ENCODE peak calls at places on chromosomes 7 and 10, in six cellular contexts. H is fibroblast of pulmonary artery, L is fibroblast of the aortic adventitia, K is mucosa of descending colon, O is tibial nerve, Z is right atrium auricular region. P is an unnamed sample.

GRCh38 chr10:5691786-5692185 is 7.1 kb downstream of the TASOR2 start:
- DNase-seq in L (no peak), H (no peak), Z (no peak), O (no peak), K (no peak), P (no peak)

GRCh38 chr10:133388265-133388972 is 5.5 kb upstream of the MTG1 start:
- DNase-seq in O (no peak), K (no peak), H (no peak), Z (no peak), L (no peak), P (no peak)

GRCh38 chr7:351681-352480 is 61.9 kb downstream of the FOXL3 start:
- DNase-seq in L (no peak), Z (no peak), H (no peak), O (no peak), K (no peak), P (no peak)

GRCh38 chr10:49505589-49505988 is 33.3 kb downstream of the ERCC6 start:
- DNase-seq in Z (no peak), H (no peak), O (no peak), K (no peak), L (no peak), P (no peak)

GRCh38 chr10:71845410-71846406 is 5.3 kb downstream of the PSAP start:
- DNase-seq in O (no peak), K (no peak), H (no peak), Z (no peak), L (no peak), P (no peak)

GRCh38 chr7:75814407-75814947 is 871 bp upstream of the CCL24 start:
- DNase-seq in Z (no peak), H (no peak), K (no peak), O (no peak), L (no peak), P (no peak)

GRCh38 chr7:101681170-101682007 is 52.3 kb upstream of the MYL10 start:
- DNase-seq in K (no peak), Z (peak; percentile 74), H (peak; percentile 71), O (no peak), L (peak; percentile 86), P (peak; percentile 10)

GRCh38 chr7:148894596-148894995 is 10.5 kb upstream of the EZH2 start:
- DNase-seq in O (no peak), H (no peak), K (no peak), Z (no peak), L (no peak), P (no peak)

GRCh38 chr10:30529373-30529998 is 95.5 kb downstream of the MAP3K8 start:
- DNase-seq in Z (peak; percentile 80), H (no peak), O (peak; percentile 36), K (peak; percentile 69), L (no peak), P (no peak)

GRCh38 chr7:43220250-43220649 is 107.8 kb downstream of the HECW1 start:
- DNase-seq in L (peak; percentile 29), O (no peak), K (no peak), Z (no peak), H (peak; percentile 27), P (no peak)

GRCh38 chr7:138328215-138328614 is 131.8 kb upstream of the TRIM24 start:
- DNase-seq in H (peak; percentile 66), O (no peak), K (no peak), Z (no peak), L (no peak), P (no peak)

GRCh38 chr10:123287594-123288247 is 133.5 kb downstream of the BUB3 start:
- DNase-seq in H (peak; percentile 11), K (no peak), Z (no peak), O (no peak), L (peak; percentile 81), P (no peak)

GRCh38 chr7:75617634-75618234 is 121.0 kb downstream of the HIP1 start:
- DNase-seq in L (no peak), H (peak; percentile 69), K (peak; percentile 49), Z (peak; percentile 83), O (peak; percentile 41), P (no peak)

GRCh38 chr7:91655656-91656055 is 224.8 kb downstream of the MTERF1 start:
- DNase-seq in L (peak; percentile 37), K (no peak), H (no peak), O (no peak), Z (no peak), P (no peak)

GRCh38 chr10:19728376-19728775 is 87.9 kb upstream of the PLXDC2 start:
- DNase-seq in H (no peak), K (no peak), L (no peak), Z (no peak), O (no peak), P (no peak)

GRCh38 chr10:113326160-113327111 is 226.4 kb upstream of the HABP2 start:
- DNase-seq in H (peak; percentile 60), L (peak; percentile 81), Z (peak; percentile 87), O (peak; percentile 40), K (no peak), P (no peak)

GRCh38 chr7:131124867-131125266 is 202.8 kb upstream of the MKLN1 start:
- DNase-seq in K (no peak), L (no peak), O (no peak), Z (no peak), H (no peak), P (no peak)

GRCh38 chr10:124332426-124332825 is 86.3 kb downstream of the OAT start:
- DNase-seq in O (no peak), L (peak; percentile 15), H (peak; percentile 17), Z (no peak), K (no peak), P (no peak)

GRCh38 chr7:2716906-2717292 is 28.9 kb downstream of the AMZ1 start:
- DNase-seq in H (no peak), Z (no peak), O (no peak), L (no peak), K (no peak), P (no peak)

GRCh38 chr10:125213541-125214282 is 53.3 kb upstream of the CTBP2 start:
- DNase-seq in H (no peak), Z (no peak), K (no peak), O (no peak), L (no peak), P (no peak)

GRCh38 chr7:39621784-39622411 is 1.5 kb upstream of the RALA start:
- DNase-seq in O (no peak), K (no peak), L (peak; percentile 63), H (no peak), Z (no peak), P (no peak)

GRCh38 chr10:71367279-71367678 is 29.4 kb upstream of the CDH23 start:
- DNase-seq in O (no peak), L (no peak), H (no peak), Z (no peak), K (no peak), P (peak; percentile 50)

GRCh38 chr7:84339306-84339705 is 144.7 kb upstream of the SEMA3A start:
- DNase-seq in Z (no peak), H (peak; percentile 26), O (no peak), K (no peak), L (peak; percentile 17), P (no peak)

GRCh38 chr7:79282051-79282694 is 171.3 kb downstream of the MAGI2 start:
- DNase-seq in K (no peak), L (peak; percentile 84), Z (no peak), O (no peak), H (peak; percentile 81), P (no peak)

GRCh38 chr7:194257-194995 is 2.1 kb downstream of the FAM20C start:
- DNase-seq in O (no peak), K (no peak), L (peak; percentile 57), H (peak; percentile 26), Z (no peak), P (no peak)

DNA sequence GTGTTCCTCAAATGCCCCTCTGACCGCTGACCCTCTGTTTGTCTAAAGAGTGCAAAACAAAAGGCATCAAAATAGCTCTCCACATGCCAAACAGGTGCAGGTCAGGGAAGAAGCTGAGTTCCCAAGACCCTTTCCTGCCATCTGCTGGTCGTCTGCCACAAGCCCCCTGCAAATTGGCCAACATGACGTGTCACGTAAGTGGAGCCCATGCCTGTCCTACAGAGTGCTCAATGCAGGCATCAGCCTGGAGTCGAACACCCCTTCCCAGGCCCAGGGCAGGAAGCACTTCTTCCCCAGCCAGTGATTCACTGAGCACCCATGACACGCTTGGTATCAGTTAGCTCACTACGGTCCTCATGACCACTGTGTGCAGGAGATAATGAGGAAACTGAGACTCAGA is 14.1 kb downstream of the TMEM72 start:
- DNase-seq in O (no peak), Z (no peak), H (peak; percentile 26), L (no peak), K (no peak), P (no peak)
- TF ChIP-seq CTCF in O (no peak), Z (peak; percentile 29), H (peak; percentile 27), L (peak; percentile 15), K (no peak), P (peak; percentile 69)

GRCh38 chr10:69802424-69803161 is 887 bp downstream of the COL13A1 start:
- DNase-seq in L (peak; percentile 52), O (no peak), Z (no peak), K (peak; percentile 35), H (peak; percentile 56), P (no peak)
- TF ChIP-seq CTCF in L (peak; percentile 39), O (no peak), Z (peak; percentile 41), K (no peak), H (peak; percentile 20), P (no peak)

GRCh38 chr10:43294241-43294658 is 27.4 kb upstream of the RASGEF1A start:
- DNase-seq in Z (no peak), L (no peak), K (no peak), H (no peak), O (no peak), P (no peak)

GRCh38 chr10:43293677-43294057 is 26.8 kb upstream of the RASGEF1A start:
- DNase-seq in O (no peak), Z (no peak), K (no peak), H (no peak), L (no peak), P (no peak)

GRCh38 chr10:43294892-43295291 is 28.0 kb upstream of the RASGEF1A start:
- DNase-seq in H (no peak), Z (no peak), K (no peak), L (no peak), O (no peak), P (no peak)

GRCh38 chr10:43295436-43295835 is 28.6 kb upstream of the RASGEF1A start:
- DNase-seq in L (no peak), K (no peak), H (no peak), Z (no peak), O (no peak), P (no peak)

GRCh38 chr10:43292745-43293676 is 26.1 kb upstream of the RASGEF1A start:
- DNase-seq in O (peak; percentile 25), K (peak; percentile 51), L (peak; percentile 62), H (peak; percentile 62), Z (peak; percentile 66), P (no peak)
- TF ChIP-seq CTCF in O (peak; percentile 85), K (peak; percentile 62), L (peak; percentile 83), H (peak; percentile 84), Z (peak; percentile 81), P (peak; percentile 76)

DNA sequence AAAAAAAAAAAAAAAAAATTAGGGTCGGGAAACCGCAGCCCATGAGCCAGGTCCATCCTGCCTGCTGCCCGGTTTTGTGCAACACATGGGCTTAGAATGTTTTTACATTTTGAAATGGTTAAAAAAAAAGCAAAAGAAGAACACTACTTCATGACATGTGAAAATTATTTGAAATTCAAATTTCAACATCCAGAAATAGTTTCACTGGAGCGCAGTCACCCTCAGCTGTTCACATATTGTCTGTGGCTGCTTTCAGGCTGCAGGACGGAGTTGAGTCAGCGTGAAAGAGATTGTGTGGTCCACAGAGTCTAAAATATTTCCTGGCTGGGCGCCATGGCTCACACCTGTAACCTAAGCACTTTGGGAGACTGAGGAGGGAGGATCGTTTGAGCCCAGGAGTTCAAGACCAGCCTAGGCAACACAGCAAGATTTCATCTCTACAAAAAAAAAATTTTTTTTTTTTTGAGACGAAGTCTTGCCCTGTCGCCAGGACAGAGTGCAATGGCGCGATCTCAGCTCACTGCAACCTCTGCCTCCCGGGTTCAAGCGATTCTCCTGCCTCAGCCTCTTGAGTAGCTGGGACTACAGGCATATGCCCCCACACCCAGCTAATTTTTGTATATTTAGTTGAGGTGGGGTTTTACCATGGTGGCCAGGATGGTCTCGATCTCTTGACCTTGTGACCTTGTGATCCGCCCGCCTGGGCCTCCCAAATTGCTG is 63.9 kb upstream of the ECHDC3 start:
- DNase-seq in O (no peak), L (no peak), H (peak; percentile 44), K (no peak), Z (no peak), P (no peak)
- TF ChIP-seq CTCF in O (no peak), L (no peak), H (no peak), K (no peak), Z (no peak), P (no peak)

P was measured in D721Med.